ENCODE peak calls at places on chromosomes 13 and 19, in four cellular contexts. U, I, N and E are unnamed samples.

GRCh38 chr19:38650911-38651584 is 3.6 kb downstream of the ACTN4 start:
- DNase-seq in U (no peak), I (no peak), N (no peak), E (no peak)

GRCh38 chr19:29804493-29804892 is 7.3 kb upstream of the CCNE1 start:
- DNase-seq in N (no peak), U (no peak), I (no peak), E (no peak)

GRCh38 chr19:5987077-5987818 is 9.3 kb upstream of the RANBP3 start:
- DNase-seq in U (no peak), I (peak; percentile 89), N (peak; percentile 65), E (no peak)

GRCh38 chr13:98019186-98019585 is 65.7 kb downstream of the IPO5 start:
- DNase-seq in U (no peak), N (no peak), I (no peak), E (no peak)

GRCh38 chr19:1613808-1614570 is 8.7 kb upstream of the UQCR11 start:
- DNase-seq in I (no peak), U (no peak), N (no peak), E (no peak)

GRCh38 chr13:75279834-75280369 is 202.1 kb downstream of the TBC1D4 start:
- DNase-seq in I (no peak), U (no peak), N (no peak), E (no peak)

GRCh38 chr19:44737238-44738160 is 11.0 kb upstream of the BCL3 start:
- DNase-seq in I (no peak), U (no peak), N (no peak), E (no peak)

GRCh38 chr13:101474419-101474957 is 22.0 kb downstream of the ITGBL1 start:
- DNase-seq in I (no peak), U (no peak), N (no peak), E (no peak)

GRCh38 chr19:55464039-55464668 is 397 bp downstream of the C19orf85 start:
- DNase-seq in U (no peak), N (no peak), I (no peak), E (no peak)
- H3K4me3 ChIP-seq in U (no peak overlapping the region), N (no peak overlapping the region), I (no peak overlapping the region), E (no peak overlapping the region)

DNA sequence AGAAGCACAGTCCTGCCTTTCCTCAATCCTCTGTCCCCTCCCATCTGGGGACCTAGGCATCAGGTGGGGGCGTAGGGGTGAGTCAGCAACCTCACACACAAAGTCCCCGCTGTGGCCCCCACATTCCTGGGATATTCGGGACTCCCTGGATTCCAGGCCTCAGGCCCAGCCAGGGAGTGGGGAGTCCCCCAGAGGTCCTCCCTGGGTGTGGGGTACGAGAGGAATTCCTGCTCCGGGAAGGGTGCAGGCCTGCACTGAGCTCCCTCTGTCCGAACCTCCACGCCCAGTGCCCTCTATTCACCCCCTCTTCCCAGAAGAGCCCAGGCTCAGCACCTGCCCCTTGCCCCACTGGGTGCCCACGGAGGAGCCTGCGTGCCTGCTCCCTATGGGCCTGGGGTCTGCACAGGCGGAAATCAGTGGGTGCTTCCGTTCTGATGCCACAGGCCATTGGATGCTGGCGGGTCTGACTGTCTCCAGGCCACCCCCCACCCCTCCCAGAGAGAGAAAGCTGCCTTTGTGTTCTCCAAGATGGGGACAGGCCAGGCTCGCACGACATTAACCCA is 3.4 kb downstream of the CADM4 start:
- DNase-seq in I (no peak), U (no peak), N (no peak), E (no peak)
- H3K27ac ChIP-seq in I (peak overlapping the region; percentile 22), U (peak overlapping the region; percentile 76), N (no peak overlapping the region), E (no peak overlapping the region)

GRCh38 chr13:109707044-109707794 is 79.2 kb downstream of the IRS2 start:
- DNase-seq in I (no peak), N (no peak), U (no peak), E (no peak)
- H3K4me3 ChIP-seq in I (no peak overlapping the region), N (no peak overlapping the region), U (no peak overlapping the region), E (no peak overlapping the region)

DNA sequence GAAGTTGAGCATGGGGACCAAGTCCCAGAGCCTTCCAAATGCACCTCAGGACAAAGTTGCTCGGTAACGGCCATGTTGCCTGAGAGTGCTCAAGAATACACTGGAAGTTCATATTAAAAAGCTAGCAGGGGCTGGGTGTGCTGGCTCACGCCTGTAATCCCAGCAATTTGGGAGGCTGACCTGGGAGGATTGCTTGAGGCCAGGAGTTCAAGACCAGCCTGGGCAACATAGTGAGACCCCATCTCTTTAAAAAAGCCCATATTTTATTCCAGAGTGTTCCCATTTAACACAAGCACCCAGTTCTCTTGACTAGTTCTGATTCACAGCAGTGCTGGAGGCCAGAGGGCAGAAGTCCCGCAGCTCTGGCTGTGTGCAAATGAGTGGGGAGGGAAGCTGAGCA is 8.1 kb upstream of the GPI start:
- DNase-seq in U (no peak), N (no peak), I (no peak), E (no peak)
- H3K27ac ChIP-seq in U (no peak overlapping the region), N (no peak overlapping the region), I (no peak overlapping the region), E (no peak overlapping the region)

GRCh38 chr13:60230593-60230992 is 66.9 kb upstream of the DIAPH3 start:
- DNase-seq in N (no peak), I (no peak), U (no peak), E (no peak)
- H3K4me3 ChIP-seq in N (no peak overlapping the region), I (no peak overlapping the region), U (no peak overlapping the region), E (no peak overlapping the region)

GRCh38 chr19:18941628-18942354 is 774 bp upstream of the HOMER3 start:
- DNase-seq in U (no peak), I (no peak), N (no peak), E (no peak)
- H3K27ac ChIP-seq in U (peak overlapping the region; percentile 33), I (no peak overlapping the region), N (no peak overlapping the region), E (no peak overlapping the region)

DNA sequence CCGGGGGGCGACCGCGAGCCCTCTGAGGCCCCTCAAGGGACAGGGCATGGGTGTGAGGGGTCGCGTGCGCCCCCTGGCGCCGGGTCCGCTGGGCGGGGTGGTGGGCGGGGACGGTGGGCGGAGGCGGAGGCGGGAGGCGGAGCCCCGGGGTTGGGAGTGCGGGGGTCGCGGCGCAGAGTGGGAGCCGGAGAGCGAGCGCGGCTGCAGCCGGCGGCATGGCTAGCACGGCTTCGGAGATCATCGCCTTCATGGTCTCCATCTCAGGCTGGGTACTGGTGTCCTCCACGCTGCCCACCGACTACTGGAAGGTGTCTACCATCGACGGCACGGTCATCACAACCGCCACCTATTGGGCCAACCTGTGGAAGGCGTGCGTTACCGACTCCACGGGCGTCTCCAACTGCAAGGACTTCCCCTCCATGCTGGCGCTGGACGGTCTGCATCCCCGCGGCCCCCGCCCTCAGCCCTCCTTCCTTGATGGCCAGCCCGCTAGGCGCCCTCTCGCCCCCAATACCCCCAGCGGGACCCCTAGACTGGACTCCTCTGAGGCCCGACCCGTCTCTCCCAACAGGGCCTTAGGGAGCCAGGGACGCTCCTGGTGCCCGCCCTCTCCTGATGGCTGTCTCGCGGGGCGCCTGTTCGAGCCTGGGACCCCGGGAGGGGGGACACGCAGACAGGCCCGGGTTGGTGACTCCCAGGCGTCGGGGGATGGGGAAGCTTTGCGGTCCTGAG is at the start of gene CLDN10:
- DNase-seq in I (no peak), N (no peak), U (no peak), E (no peak)
- H3K4me3 ChIP-seq in I (peak within 1 kb of the TSS; percentile 19), N (no peak within 1 kb of the TSS), U (peak within 1 kb of the TSS; percentile 16), E (peak within 1 kb of the TSS; percentile 17)